ENCODE peak calls at places on chromosomes 5 and 9, in five cellular contexts. One of them, this sample, is unnamed.
A peak's percentile ranks its signal among the peaks of the same experiment; 100 is the strongest.

GRCh38 chr5:171927345-171927941 is 79.0 kb downstream of the FBXW11 start:
- DNase-seq in DMS79 treated with DMSO at 0.1 percent for 48 hours: no peak
- DNase-seq in Right ventricle myocardium superior: no peak
- DNase-seq in Peyer's patch: no peak
- DNase-seq in activated T-cell treated with anti-CD3 and anti-CD28 coated beads, Interleukin-2, amount 50 U/mL, for 4 hours: no peak
- DNase-seq in this sample: no peak

GRCh38 chr5:151682240-151682639 is 4.5 kb downstream of the SPARC start:
- DNase-seq in DMS79 treated with DMSO at 0.1 percent for 48 hours: no peak
- DNase-seq in Right ventricle myocardium superior: no peak
- DNase-seq in Peyer's patch: no peak
- DNase-seq in activated T-cell treated with anti-CD3 and anti-CD28 coated beads, Interleukin-2, amount 50 U/mL, for 4 hours: no peak
- DNase-seq in this sample: no peak

GRCh38 chr9:122084276-122084675 is 8.8 kb downstream of the TTLL11 start:
- DNase-seq in DMS79 treated with DMSO at 0.1 percent for 48 hours: no peak
- DNase-seq in Right ventricle myocardium superior: no peak
- DNase-seq in Peyer's patch: no peak
- DNase-seq in activated T-cell treated with anti-CD3 and anti-CD28 coated beads, Interleukin-2, amount 50 U/mL, for 4 hours: no peak
- DNase-seq in this sample: no peak

GRCh38 chr9:8408575-8409190 is 609.1 kb upstream of the DMAC1 start:
- DNase-seq in DMS79 treated with DMSO at 0.1 percent for 48 hours: no peak
- DNase-seq in Right ventricle myocardium superior: no peak
- DNase-seq in Peyer's patch: no peak
- DNase-seq in activated T-cell treated with anti-CD3 and anti-CD28 coated beads, Interleukin-2, amount 50 U/mL, for 4 hours: no peak
- DNase-seq in this sample: no peak

GRCh38 chr5:112630246-112631009 is 107.3 kb upstream of the APC start:
- DNase-seq in DMS79 treated with DMSO at 0.1 percent for 48 hours: no peak
- DNase-seq in Right ventricle myocardium superior: no peak
- DNase-seq in Peyer's patch: no peak
- DNase-seq in activated T-cell treated with anti-CD3 and anti-CD28 coated beads, Interleukin-2, amount 50 U/mL, for 4 hours: no peak
- DNase-seq in this sample: no peak

GRCh38 chr9:77475641-77476473 is 172.3 kb downstream of the GNA14 start:
- DNase-seq in DMS79 treated with DMSO at 0.1 percent for 48 hours: no peak
- DNase-seq in Right ventricle myocardium superior: no peak
- DNase-seq in Peyer's patch: no peak
- DNase-seq in activated T-cell treated with anti-CD3 and anti-CD28 coated beads, Interleukin-2, amount 50 U/mL, for 4 hours: no peak
- DNase-seq in this sample: peak; percentile 23

GRCh38 chr5:136328097-136328496 is 37.2 kb downstream of the TRPC7 start:
- DNase-seq in DMS79 treated with DMSO at 0.1 percent for 48 hours: no peak
- DNase-seq in Right ventricle myocardium superior: no peak
- DNase-seq in Peyer's patch: no peak
- DNase-seq in activated T-cell treated with anti-CD3 and anti-CD28 coated beads, Interleukin-2, amount 50 U/mL, for 4 hours: no peak
- DNase-seq in this sample: no peak

GRCh38 chr9:97280755-97281330 is 26.6 kb upstream of the CCDC180 start:
- DNase-seq in DMS79 treated with DMSO at 0.1 percent for 48 hours: no peak
- DNase-seq in Right ventricle myocardium superior: no peak
- DNase-seq in Peyer's patch: no peak
- DNase-seq in activated T-cell treated with anti-CD3 and anti-CD28 coated beads, Interleukin-2, amount 50 U/mL, for 4 hours: no peak
- DNase-seq in this sample: no peak

GRCh38 chr5:55429707-55430253 is 105.0 kb downstream of the PLPP1 start:
- DNase-seq in DMS79 treated with DMSO at 0.1 percent for 48 hours: no peak
- DNase-seq in Right ventricle myocardium superior: no peak
- DNase-seq in Peyer's patch: no peak
- DNase-seq in activated T-cell treated with anti-CD3 and anti-CD28 coated beads, Interleukin-2, amount 50 U/mL, for 4 hours: no peak
- DNase-seq in this sample: no peak

GRCh38 chr9:22529426-22530199 is 83.0 kb downstream of the DMRTA1 start:
- DNase-seq in DMS79 treated with DMSO at 0.1 percent for 48 hours: no peak
- DNase-seq in Right ventricle myocardium superior: no peak
- DNase-seq in Peyer's patch: no peak
- DNase-seq in activated T-cell treated with anti-CD3 and anti-CD28 coated beads, Interleukin-2, amount 50 U/mL, for 4 hours: no peak
- DNase-seq in this sample: no peak

GRCh38 chr9:113577525-113578261 is 114.2 kb downstream of the RGS3 start:
- DNase-seq in DMS79 treated with DMSO at 0.1 percent for 48 hours: no peak
- DNase-seq in Right ventricle myocardium superior: peak; percentile 72
- DNase-seq in Peyer's patch: no peak
- DNase-seq in activated T-cell treated with anti-CD3 and anti-CD28 coated beads, Interleukin-2, amount 50 U/mL, for 4 hours: no peak
- DNase-seq in this sample: no peak

GRCh38 chr5:109911731-109912130 is 222.0 kb downstream of the MAN2A1 start:
- DNase-seq in DMS79 treated with DMSO at 0.1 percent for 48 hours: no peak
- DNase-seq in Right ventricle myocardium superior: no peak
- DNase-seq in Peyer's patch: no peak
- DNase-seq in activated T-cell treated with anti-CD3 and anti-CD28 coated beads, Interleukin-2, amount 50 U/mL, for 4 hours: no peak
- DNase-seq in this sample: no peak

GRCh38 chr5:141843156-141843927 is 34.9 kb downstream of the PCDH1 start:
- DNase-seq in DMS79 treated with DMSO at 0.1 percent for 48 hours: no peak
- DNase-seq in Right ventricle myocardium superior: no peak
- DNase-seq in Peyer's patch: no peak
- DNase-seq in activated T-cell treated with anti-CD3 and anti-CD28 coated beads, Interleukin-2, amount 50 U/mL, for 4 hours: no peak
- DNase-seq in this sample: no peak

GRCh38 chr9:116543731-116544400 is 143.2 kb upstream of the TRIM32 start:
- DNase-seq in DMS79 treated with DMSO at 0.1 percent for 48 hours: no peak
- DNase-seq in Right ventricle myocardium superior: peak; percentile 66
- DNase-seq in Peyer's patch: no peak
- DNase-seq in activated T-cell treated with anti-CD3 and anti-CD28 coated beads, Interleukin-2, amount 50 U/mL, for 4 hours: no peak
- DNase-seq in this sample: no peak

GRCh38 chr9:122377241-122378164 is 6.7 kb downstream of the PTGS1 start:
- DNase-seq in DMS79 treated with DMSO at 0.1 percent for 48 hours: no peak
- DNase-seq in Right ventricle myocardium superior: no peak
- DNase-seq in Peyer's patch: no peak
- DNase-seq in activated T-cell treated with anti-CD3 and anti-CD28 coated beads, Interleukin-2, amount 50 U/mL, for 4 hours: no peak
- DNase-seq in this sample: no peak

GRCh38 chr9:18623201-18623600 is 149.2 kb downstream of the ADAMTSL1 start:
- DNase-seq in DMS79 treated with DMSO at 0.1 percent for 48 hours: no peak
- DNase-seq in Right ventricle myocardium superior: no peak
- DNase-seq in Peyer's patch: no peak
- DNase-seq in activated T-cell treated with anti-CD3 and anti-CD28 coated beads, Interleukin-2, amount 50 U/mL, for 4 hours: no peak
- DNase-seq in this sample: no peak

GRCh38 chr5:59218424-59219045 is 635.7 kb downstream of the RAB3C start:
- DNase-seq in DMS79 treated with DMSO at 0.1 percent for 48 hours: no peak
- DNase-seq in Right ventricle myocardium superior: no peak
- DNase-seq in Peyer's patch: no peak
- DNase-seq in activated T-cell treated with anti-CD3 and anti-CD28 coated beads, Interleukin-2, amount 50 U/mL, for 4 hours: no peak
- DNase-seq in this sample: no peak

GRCh38 chr5:167284491-167284890 is 1007.0 kb upstream of the WWC1 start:
- DNase-seq in DMS79 treated with DMSO at 0.1 percent for 48 hours: no peak
- DNase-seq in Right ventricle myocardium superior: no peak
- DNase-seq in Peyer's patch: no peak
- DNase-seq in activated T-cell treated with anti-CD3 and anti-CD28 coated beads, Interleukin-2, amount 50 U/mL, for 4 hours: no peak
- DNase-seq in this sample: no peak

GRCh38 chr9:8395022-8395421 is 595.4 kb upstream of the DMAC1 start:
- DNase-seq in DMS79 treated with DMSO at 0.1 percent for 48 hours: no peak
- DNase-seq in Right ventricle myocardium superior: no peak
- DNase-seq in Peyer's patch: no peak
- DNase-seq in activated T-cell treated with anti-CD3 and anti-CD28 coated beads, Interleukin-2, amount 50 U/mL, for 4 hours: no peak
- DNase-seq in this sample: no peak

GRCh38 chr9:132074736-132075135 is 4.9 kb downstream of the MED27 start:
- DNase-seq in DMS79 treated with DMSO at 0.1 percent for 48 hours: no peak
- DNase-seq in Right ventricle myocardium superior: no peak
- DNase-seq in Peyer's patch: no peak
- DNase-seq in activated T-cell treated with anti-CD3 and anti-CD28 coated beads, Interleukin-2, amount 50 U/mL, for 4 hours: no peak
- DNase-seq in this sample: no peak

GRCh38 chr9:130186839-130187522 is 14.8 kb downstream of the NCS1 start:
- DNase-seq in DMS79 treated with DMSO at 0.1 percent for 48 hours: peak; percentile 36
- DNase-seq in Right ventricle myocardium superior: no peak
- DNase-seq in Peyer's patch: no peak
- DNase-seq in activated T-cell treated with anti-CD3 and anti-CD28 coated beads, Interleukin-2, amount 50 U/mL, for 4 hours: no peak
- DNase-seq in this sample: no peak

GRCh38 chr5:156240414-156240813 is 86.5 kb upstream of the SGCD start:
- DNase-seq in DMS79 treated with DMSO at 0.1 percent for 48 hours: no peak
- DNase-seq in Right ventricle myocardium superior: no peak
- DNase-seq in Peyer's patch: no peak
- DNase-seq in activated T-cell treated with anti-CD3 and anti-CD28 coated beads, Interleukin-2, amount 50 U/mL, for 4 hours: no peak
- DNase-seq in this sample: no peak

GRCh38 chr9:88396836-88397577 is 8.8 kb downstream of the SPIN1 start:
- DNase-seq in DMS79 treated with DMSO at 0.1 percent for 48 hours: no peak
- DNase-seq in Right ventricle myocardium superior: no peak
- DNase-seq in Peyer's patch: no peak
- DNase-seq in activated T-cell treated with anti-CD3 and anti-CD28 coated beads, Interleukin-2, amount 50 U/mL, for 4 hours: no peak
- DNase-seq in this sample: no peak

GRCh38 chr5:134509308-134510040 is 16.0 kb upstream of the JADE2 start:
- DNase-seq in DMS79 treated with DMSO at 0.1 percent for 48 hours: no peak
- DNase-seq in Right ventricle myocardium superior: no peak
- DNase-seq in Peyer's patch: no peak
- DNase-seq in activated T-cell treated with anti-CD3 and anti-CD28 coated beads, Interleukin-2, amount 50 U/mL, for 4 hours: no peak
- DNase-seq in this sample: no peak

GRCh38 chr5:8340739-8341344 is 471.9 kb downstream of the MTRR start:
- DNase-seq in DMS79 treated with DMSO at 0.1 percent for 48 hours: no peak
- DNase-seq in Right ventricle myocardium superior: no peak
- DNase-seq in Peyer's patch: no peak
- DNase-seq in activated T-cell treated with anti-CD3 and anti-CD28 coated beads, Interleukin-2, amount 50 U/mL, for 4 hours: no peak
- DNase-seq in this sample: no peak

GRCh38 chr9:134392900-134393299 is 66.6 kb downstream of the RXRA start:
- DNase-seq in DMS79 treated with DMSO at 0.1 percent for 48 hours: no peak
- DNase-seq in Right ventricle myocardium superior: no peak
- DNase-seq in Peyer's patch: no peak
- DNase-seq in activated T-cell treated with anti-CD3 and anti-CD28 coated beads, Interleukin-2, amount 50 U/mL, for 4 hours: no peak
- DNase-seq in this sample: no peak

GRCh38 chr5:35183243-35183955 is 46.9 kb downstream of the PRLR start:
- DNase-seq in DMS79 treated with DMSO at 0.1 percent for 48 hours: no peak
- DNase-seq in Right ventricle myocardium superior: peak; percentile 49
- DNase-seq in Peyer's patch: no peak
- DNase-seq in activated T-cell treated with anti-CD3 and anti-CD28 coated beads, Interleukin-2, amount 50 U/mL, for 4 hours: no peak
- DNase-seq in this sample: no peak

GRCh38 chr9:134316444-134317160 is 9.7 kb upstream of the RXRA start:
- DNase-seq in DMS79 treated with DMSO at 0.1 percent for 48 hours: peak; percentile 56
- DNase-seq in Right ventricle myocardium superior: peak; percentile 77
- DNase-seq in Peyer's patch: no peak
- DNase-seq in activated T-cell treated with anti-CD3 and anti-CD28 coated beads, Interleukin-2, amount 50 U/mL, for 4 hours: no peak
- DNase-seq in this sample: no peak

GRCh38 chr9:93592389-93593021 is 16.1 kb downstream of the PHF2 start:
- DNase-seq in DMS79 treated with DMSO at 0.1 percent for 48 hours: no peak
- DNase-seq in Right ventricle myocardium superior: no peak
- DNase-seq in Peyer's patch: peak; percentile 12
- DNase-seq in activated T-cell treated with anti-CD3 and anti-CD28 coated beads, Interleukin-2, amount 50 U/mL, for 4 hours: no peak
- DNase-seq in this sample: no peak

GRCh38 chr9:2024888-2025781 is 10.0 kb downstream of the SMARCA2 start:
- DNase-seq in DMS79 treated with DMSO at 0.1 percent for 48 hours: no peak
- DNase-seq in Right ventricle myocardium superior: no peak
- DNase-seq in Peyer's patch: no peak
- DNase-seq in activated T-cell treated with anti-CD3 and anti-CD28 coated beads, Interleukin-2, amount 50 U/mL, for 4 hours: no peak
- DNase-seq in this sample: no peak

GRCh38 chr9:118529624-118530214 is 825.5 kb downstream of the TLR4 start:
- DNase-seq in DMS79 treated with DMSO at 0.1 percent for 48 hours: no peak
- DNase-seq in Right ventricle myocardium superior: no peak
- DNase-seq in Peyer's patch: no peak
- DNase-seq in activated T-cell treated with anti-CD3 and anti-CD28 coated beads, Interleukin-2, amount 50 U/mL, for 4 hours: no peak
- DNase-seq in this sample: no peak

GRCh38 chr5:75277463-75277862 is 40.8 kb upstream of the ANKRD31 start:
- DNase-seq in DMS79 treated with DMSO at 0.1 percent for 48 hours: no peak
- DNase-seq in Right ventricle myocardium superior: no peak
- DNase-seq in Peyer's patch: no peak
- DNase-seq in activated T-cell treated with anti-CD3 and anti-CD28 coated beads, Interleukin-2, amount 50 U/mL, for 4 hours: no peak
- DNase-seq in this sample: no peak

GRCh38 chr9:117044241-117044640 is 357.1 kb downstream of the TRIM32 start:
- DNase-seq in DMS79 treated with DMSO at 0.1 percent for 48 hours: no peak
- DNase-seq in Right ventricle myocardium superior: no peak
- DNase-seq in Peyer's patch: no peak
- DNase-seq in activated T-cell treated with anti-CD3 and anti-CD28 coated beads, Interleukin-2, amount 50 U/mL, for 4 hours: no peak
- DNase-seq in this sample: no peak

GRCh38 chr5:61823796-61824195 is 482.2 kb upstream of the KIF2A start:
- DNase-seq in DMS79 treated with DMSO at 0.1 percent for 48 hours: no peak
- DNase-seq in Right ventricle myocardium superior: no peak
- DNase-seq in Peyer's patch: no peak
- DNase-seq in activated T-cell treated with anti-CD3 and anti-CD28 coated beads, Interleukin-2, amount 50 U/mL, for 4 hours: no peak
- DNase-seq in this sample: no peak

GRCh38 chr5:92544042-92544441 is 1037.0 kb downstream of the NR2F1-AS1 start:
- DNase-seq in DMS79 treated with DMSO at 0.1 percent for 48 hours: no peak
- DNase-seq in Right ventricle myocardium superior: no peak
- DNase-seq in Peyer's patch: no peak
- DNase-seq in activated T-cell treated with anti-CD3 and anti-CD28 coated beads, Interleukin-2, amount 50 U/mL, for 4 hours: no peak
- DNase-seq in this sample: no peak

This sample was measured in stimulated activated CD4-positive, alpha-beta T cell treated with anti-CD3 and anti-CD28 coated beads, Interleukin-4, amount 100 ng/mL, for 4 hours.